ENCODE peak calls at places on chromosomes 3 and 15, in five cellular contexts. L, M, U, S and A are unnamed samples.
A peak's percentile ranks its signal among the peaks of the same experiment; 100 is the strongest.

GRCh38 chr3:37435572-37435971 is 261.2 kb upstream of the LRRFIP2 start:
- DNase-seq in L (no peak), M (no peak), U (no peak), S (no peak), A (no peak)

GRCh38 chr3:113623827-113624226 is 72.6 kb downstream of the USF3 start:
- DNase-seq in L (no peak), M (no peak), U (no peak), S (no peak), A (no peak)

GRCh38 chr3:9111349-9112265 is 137.8 kb downstream of the SRGAP3 start:
- DNase-seq in L (no peak), M (no peak), U (peak; percentile 33), S (no peak), A (no peak)

GRCh38 chr3:138289701-138290100 is 40.0 kb downstream of the NME9 start:
- DNase-seq in L (no peak), M (no peak), U (no peak), S (no peak), A (no peak)

GRCh38 chr3:136513367-136513766 is 238.8 kb downstream of the STAG1 start:
- DNase-seq in L (no peak), M (no peak), U (no peak), S (no peak), A (no peak)

GRCh38 chr3:105598047-105598796 is 231.5 kb downstream of the ALCAM start:
- DNase-seq in L (peak; percentile 75), M (no peak), U (no peak), S (no peak), A (no peak)

GRCh38 chr3:196501316-196502064 is 2.1 kb downstream of the RNF168 start:
- DNase-seq in L (peak; percentile 71), M (no peak), U (no peak), S (no peak), A (no peak)

GRCh38 chr3:139281096-139281495 is 62.7 kb upstream of the MRPS22 start:
- DNase-seq in L (peak; percentile 11), M (no peak), U (no peak), S (no peak), A (no peak)

GRCh38 chr3:40191850-40192448 is 117.6 kb upstream of the EIF1B start:
- DNase-seq in L (peak; percentile 54), M (peak; percentile 38), U (peak; percentile 44), S (no peak), A (peak; percentile 58)

GRCh38 chr3:57199895-57200297 is at the start of gene HESX1:
- DNase-seq in L (no peak), M (no peak), U (no peak), S (no peak), A (no peak)

GRCh38 chr3:109188726-109189125 is 52.2 kb downstream of the C3orf85 start:
- DNase-seq in L (no peak), M (peak; percentile 39), U (no peak), S (no peak), A (no peak)

GRCh38 chr15:62912808-62913207 is 129.7 kb upstream of the TPM1 start:
- DNase-seq in L (peak; percentile 29), M (no peak), U (no peak), S (no peak), A (no peak)

GRCh38 chr3:23479026-23479425 is 275.9 kb downstream of the UBE2E2 start:
- DNase-seq in L (no peak), M (no peak), U (no peak), S (no peak), A (no peak)

GRCh38 chr15:92494791-92495190 is 101.1 kb downstream of the ST8SIA2 start:
- DNase-seq in L (no peak), M (no peak), U (no peak), S (no peak), A (no peak)

GRCh38 chr3:78818161-78818985 is 949.4 kb downstream of the ROBO1 start:
- DNase-seq in L (no peak), M (no peak), U (no peak), S (no peak), A (no peak)

GRCh38 chr3:133890037-133890436 is 5.6 kb downstream of the RAB6B start:
- DNase-seq in L (no peak), M (no peak), U (no peak), S (no peak), A (no peak)

GRCh38 chr3:159734681-159735080 is 254.0 kb upstream of the IL12A start:
- DNase-seq in L (no peak), M (no peak), U (no peak), S (no peak), A (no peak)

GRCh38 chr15:33584797-33585196 is 274.0 kb downstream of the RYR3 start:
- DNase-seq in L (no peak), M (no peak), U (peak; percentile 11), S (no peak), A (no peak)

GRCh38 chr3:118628704-118629341 is 405.8 kb downstream of the IGSF11 start:
- DNase-seq in L (peak; percentile 64), M (peak; percentile 60), U (peak; percentile 34), S (no peak), A (no peak)

GRCh38 chr3:30188713-30189112 is 417.7 kb upstream of the TGFBR2 start:
- DNase-seq in L (no peak), M (no peak), U (peak; percentile 24), S (no peak), A (no peak)

GRCh38 chr3:126473292-126474168 is 2.2 kb downstream of the ZXDC start:
- DNase-seq in L (peak; percentile 3), M (peak; percentile 17), U (no peak), S (no peak), A (peak; percentile 28)

GRCh38 chr15:85579957-85580694 is 199.7 kb downstream of the AKAP13 start:
- DNase-seq in L (no peak), M (peak; percentile 38), U (peak; percentile 54), S (no peak), A (no peak)